ENCODE peak calls at places on chromosome 16, in four cellular contexts. F, I, G and V are unnamed samples. For H3K4me1 and H3K27me3, the result is how much of the 10 kb centered on the place peaks cover.

GRCh38 chr16:12500771-12501170 is 302.9 kb downstream of the CPPED1 start:
- DNase-seq in F (no peak), I (no peak), G (peak), V (no peak)

GRCh38 chr16:84841787-84842300 is 22.1 kb downstream of the CRISPLD2 start:
- DNase-seq in F (no peak), I (no peak), G (no peak), V (no peak)

GRCh38 chr16:89069920-89070319 is 23.7 kb upstream of the ACSF3 start:
- DNase-seq in F (no peak), I (no peak), G (no peak), V (no peak)

GRCh38 chr16:24045641-24046040 is 209.9 kb downstream of the PRKCB start:
- DNase-seq in F (no peak), I (no peak), G (no peak), V (no peak)

GRCh38 chr16:2857451-2858244 is at the start of gene PRSS22:
- DNase-seq in F (no peak), I (no peak), G (no peak), V (no peak)

GRCh38 chr16:30352488-30353401 is 2.4 kb downstream of the CD2BP2 start:
- DNase-seq in F (no peak), I (no peak), G (peak), V (no peak)

GRCh38 chr16:9007177-9007794 is 43.6 kb upstream of the USP7 start:
- DNase-seq in F (no peak), I (no peak), G (no peak), V (no peak)

GRCh38 chr16:30655815-30656347 is 2.4 kb upstream of the FBRS start:
- DNase-seq in F (no peak), I (no peak), G (no peak), V (no peak)

DNA sequence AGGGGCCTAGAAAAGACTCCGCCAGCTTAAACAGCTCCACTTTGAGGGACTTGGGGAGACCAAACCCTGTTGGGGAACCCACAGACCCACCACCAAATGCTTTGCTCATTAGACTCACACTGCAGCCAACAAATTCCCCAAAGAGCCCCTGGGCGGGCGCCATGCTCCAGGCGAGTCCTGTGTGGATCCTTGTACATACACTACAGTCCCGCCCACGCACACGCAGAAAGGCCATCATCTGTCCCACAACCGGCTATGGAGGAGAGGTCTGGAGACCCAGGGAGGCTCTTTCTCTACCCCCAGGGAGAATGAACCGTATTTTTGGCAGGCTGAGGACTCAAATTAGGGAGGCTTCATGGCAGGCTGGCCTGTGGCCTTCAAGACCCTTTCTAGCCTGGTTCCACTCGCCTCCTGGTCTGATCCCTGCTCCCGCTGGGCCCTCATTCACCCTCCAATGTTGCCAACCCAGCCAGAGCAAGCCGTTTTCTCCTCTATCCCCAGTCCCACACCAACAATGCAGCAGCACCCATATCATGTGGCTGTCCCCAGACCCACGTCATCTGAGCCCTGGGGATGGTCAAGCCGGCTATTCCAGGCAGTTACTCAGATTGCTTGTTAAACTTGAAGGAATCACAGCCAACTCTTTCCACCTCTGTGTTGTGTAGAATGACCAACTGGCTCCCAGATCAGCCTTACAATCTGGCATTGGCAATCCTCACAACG is 27.2 kb downstream of the ZNF423 start:
- DNase-seq in F (no peak), I (no peak), G (no peak), V (no peak)
- H3K4me1 ChIP-seq in F (under half), I (under half), G (under half), V (under half)

GRCh38 chr16:71428385-71428784 is 13.5 kb downstream of the TLE7 start:
- DNase-seq in F (no peak), I (no peak), G (no peak), V (no peak)

GRCh38 chr16:71424626-71425025 is 17.2 kb downstream of the TLE7 start:
- DNase-seq in F (no peak), I (no peak), G (no peak), V (no peak)

GRCh38 chr16:71426880-71427615 is 14.8 kb downstream of the TLE7 start:
- DNase-seq in F (no peak), I (no peak), G (no peak), V (no peak)

GRCh38 chr16:71425746-71426068 is 16.1 kb downstream of the TLE7 start:
- DNase-seq in F (no peak), I (no peak), G (no peak), V (no peak)

DNA sequence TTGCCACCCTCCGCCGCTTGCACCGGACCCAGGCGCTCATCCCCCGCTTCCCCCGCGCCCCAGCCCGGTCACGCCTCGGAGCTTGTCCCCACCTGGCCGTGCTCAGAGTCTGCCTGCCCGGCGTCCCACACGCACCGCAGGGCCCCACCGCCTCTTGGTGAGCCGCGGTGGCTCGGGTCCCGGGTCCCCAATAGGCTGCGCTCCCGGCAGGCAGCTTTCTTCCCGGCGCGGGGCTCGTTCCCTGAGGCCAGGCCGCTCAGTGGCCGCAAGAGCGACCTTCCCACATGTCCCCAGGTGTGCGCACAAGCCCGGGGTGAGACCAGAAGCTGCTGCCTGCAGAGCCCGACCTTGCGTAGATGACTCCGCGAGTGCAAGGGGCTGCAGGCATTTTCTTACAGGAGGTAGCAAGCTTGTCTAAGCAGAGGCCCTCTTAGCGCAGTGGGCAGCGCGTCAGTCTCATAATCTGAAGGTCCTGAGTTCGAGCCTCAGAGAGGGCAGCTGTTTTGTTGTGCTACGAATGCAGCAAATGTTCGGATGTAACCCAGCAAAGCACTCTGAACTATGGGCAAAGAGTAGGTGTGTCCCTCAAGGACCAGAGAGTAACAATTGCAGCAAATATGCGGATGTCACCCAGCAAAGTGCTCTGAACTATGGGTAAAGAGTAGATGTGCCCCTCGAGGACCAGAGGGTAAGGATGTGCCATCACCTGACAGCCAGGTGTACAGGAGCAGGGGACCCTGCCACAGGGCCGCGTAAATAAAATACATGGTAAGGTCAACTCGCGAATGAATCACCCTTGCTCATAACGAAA is 15.6 kb downstream of the TLE7 start:
- DNase-seq in F (no peak), I (no peak), G (peak), V (no peak)
- H3K27ac ChIP-seq in F (no peak), I (no peak), G (no peak), V (no peak)

GRCh38 chr16:13875614-13876284 is 44.2 kb upstream of the ERCC4 start:
- DNase-seq in F (no peak), I (no peak), G (no peak), V (no peak)
- H3K27me3 ChIP-seq in F (under half), I (under half), G (under half), V (under half)

GRCh38 chr16:73052441-73053030 is 4.6 kb upstream of the ZFHX3 start:
- DNase-seq in F (no peak), I (no peak), G (no peak), V (no peak)
- H3K4me1 ChIP-seq in F (under half), I (under half), G (under half), V (under half)

GRCh38 chr16:27345201-27345600 is 31.4 kb downstream of the IL4R start:
- DNase-seq in F (no peak), I (no peak), G (no peak), V (no peak)
- H3K27ac ChIP-seq in F (no peak), I (no peak), G (no peak), V (no peak)